ENCODE peak calls at places on chromosomes 11 and 22, in nine cellular contexts. One of them, this sample, is unnamed. For H3K4me1, the result is how much of the 10 kb centered on the place peaks cover.

GRCh38 chr11:57597971-57598830 is 716 bp downstream of the SERPING1 start:
- DNase-seq in heart left ventricle: peak
- DNase-seq in HepG2: peak
- DNase-seq in lung: peak
- DNase-seq in pancreas: peak
- DNase-seq in tibial nerve: peak
- DNase-seq in mesenchymal stem cell: peak
- DNase-seq in suprapubic skin: peak
- DNase-seq in effector memory CD4-positive, alpha-beta T cell: no peak
- DNase-seq in this sample: peak

GRCh38 chr11:85170184-85170583 is 457.0 kb downstream of the DLG2 start:
- DNase-seq in heart left ventricle: no peak
- DNase-seq in HepG2: no peak
- DNase-seq in lung: no peak
- DNase-seq in pancreas: no peak
- DNase-seq in tibial nerve: no peak
- DNase-seq in mesenchymal stem cell: peak
- DNase-seq in suprapubic skin: no peak
- DNase-seq in effector memory CD4-positive, alpha-beta T cell: no peak
- DNase-seq in this sample: no peak

GRCh38 chr22:33758125-33758483 is 162.2 kb downstream of the LARGE1 start:
- DNase-seq in heart left ventricle: no peak
- DNase-seq in HepG2: no peak
- DNase-seq in lung: no peak
- DNase-seq in pancreas: no peak
- DNase-seq in tibial nerve: no peak
- DNase-seq in mesenchymal stem cell: no peak
- DNase-seq in suprapubic skin: no peak
- DNase-seq in effector memory CD4-positive, alpha-beta T cell: no peak
- DNase-seq in this sample: no peak

GRCh38 chr11:61098778-61099177 is 3.5 kb upstream of the CD5 start:
- DNase-seq in heart left ventricle: no peak
- DNase-seq in HepG2: no peak
- DNase-seq in lung: no peak
- DNase-seq in pancreas: no peak
- DNase-seq in tibial nerve: no peak
- DNase-seq in mesenchymal stem cell: no peak
- DNase-seq in suprapubic skin: peak
- DNase-seq in effector memory CD4-positive, alpha-beta T cell: no peak
- DNase-seq in this sample: no peak

GRCh38 chr11:2139118-2139490 is at the start of gene IGF2:
- DNase-seq in heart left ventricle: peak
- DNase-seq in HepG2: peak
- DNase-seq in lung: no peak
- DNase-seq in pancreas: no peak
- DNase-seq in tibial nerve: no peak
- DNase-seq in mesenchymal stem cell: peak
- DNase-seq in suprapubic skin: no peak
- DNase-seq in effector memory CD4-positive, alpha-beta T cell: no peak
- DNase-seq in this sample: no peak

GRCh38 chr11:123426766-123427165 is 3.3 kb upstream of the GRAMD1B start:
- DNase-seq in heart left ventricle: no peak
- DNase-seq in HepG2: no peak
- DNase-seq in lung: no peak
- DNase-seq in pancreas: no peak
- DNase-seq in tibial nerve: no peak
- DNase-seq in mesenchymal stem cell: no peak
- DNase-seq in suprapubic skin: no peak
- DNase-seq in effector memory CD4-positive, alpha-beta T cell: no peak
- DNase-seq in this sample: no peak

GRCh38 chr11:134950692-134951304 is 538.8 kb upstream of the B3GAT1 start:
- DNase-seq in heart left ventricle: no peak
- DNase-seq in HepG2: no peak
- DNase-seq in lung: no peak
- DNase-seq in pancreas: no peak
- DNase-seq in tibial nerve: no peak
- DNase-seq in mesenchymal stem cell: peak
- DNase-seq in suprapubic skin: no peak
- DNase-seq in effector memory CD4-positive, alpha-beta T cell: no peak
- DNase-seq in this sample: no peak

GRCh38 chr22:30763815-30764686 is 69.4 kb downstream of the OSBP2 start:
- DNase-seq in heart left ventricle: no peak
- DNase-seq in HepG2: peak
- DNase-seq in lung: peak
- DNase-seq in pancreas: peak
- DNase-seq in tibial nerve: no peak
- DNase-seq in mesenchymal stem cell: peak
- DNase-seq in suprapubic skin: no peak
- DNase-seq in effector memory CD4-positive, alpha-beta T cell: peak
- DNase-seq in this sample: no peak

GRCh38 chr11:117807482-117808272 is 10.7 kb upstream of the DSCAML1 start:
- DNase-seq in heart left ventricle: peak
- DNase-seq in HepG2: no peak
- DNase-seq in lung: peak
- DNase-seq in pancreas: no peak
- DNase-seq in tibial nerve: peak
- DNase-seq in mesenchymal stem cell: peak
- DNase-seq in suprapubic skin: peak
- DNase-seq in effector memory CD4-positive, alpha-beta T cell: peak
- DNase-seq in this sample: peak

GRCh38 chr11:65355013-65355775 is 643 bp downstream of the TIGD3 start:
- DNase-seq in heart left ventricle: peak
- DNase-seq in HepG2: peak
- DNase-seq in lung: peak
- DNase-seq in pancreas: no peak
- DNase-seq in tibial nerve: no peak
- DNase-seq in mesenchymal stem cell: no peak
- DNase-seq in suprapubic skin: peak
- DNase-seq in effector memory CD4-positive, alpha-beta T cell: peak
- DNase-seq in this sample: no peak

GRCh38 chr11:75133976-75134375 is 16.9 kb upstream of the SLCO2B1 start:
- DNase-seq in heart left ventricle: no peak
- DNase-seq in HepG2: no peak
- DNase-seq in lung: no peak
- DNase-seq in pancreas: no peak
- DNase-seq in tibial nerve: no peak
- DNase-seq in mesenchymal stem cell: no peak
- DNase-seq in suprapubic skin: no peak
- DNase-seq in effector memory CD4-positive, alpha-beta T cell: no peak
- DNase-seq in this sample: no peak

GRCh38 chr11:12179019-12179418 is 68.6 kb downstream of the MICAL2 start:
- DNase-seq in heart left ventricle: no peak
- DNase-seq in HepG2: no peak
- DNase-seq in lung: peak
- DNase-seq in pancreas: peak
- DNase-seq in tibial nerve: no peak
- DNase-seq in mesenchymal stem cell: no peak
- DNase-seq in suprapubic skin: no peak
- DNase-seq in effector memory CD4-positive, alpha-beta T cell: no peak
- DNase-seq in this sample: no peak
- H3K4me1 ChIP-seq in heart left ventricle: under half
- H3K4me1 ChIP-seq in HepG2: under half
- H3K4me1 ChIP-seq in lung: under half
- H3K4me1 ChIP-seq in pancreas: under half
- H3K4me1 ChIP-seq in tibial nerve: under half
- H3K4me1 ChIP-seq in mesenchymal stem cell: under half
- H3K4me1 ChIP-seq in suprapubic skin: under half
- H3K4me1 ChIP-seq in effector memory CD4-positive, alpha-beta T cell: under half
- H3K4me1 ChIP-seq in this sample: under half

GRCh38 chr11:119446871-119447663 is 24.1 kb upstream of the THY1 start:
- DNase-seq in heart left ventricle: no peak
- DNase-seq in HepG2: no peak
- DNase-seq in lung: no peak
- DNase-seq in pancreas: no peak
- DNase-seq in tibial nerve: no peak
- DNase-seq in mesenchymal stem cell: no peak
- DNase-seq in suprapubic skin: peak
- DNase-seq in effector memory CD4-positive, alpha-beta T cell: no peak
- DNase-seq in this sample: no peak

GRCh38 chr11:119447664-119448242 is 24.8 kb upstream of the THY1 start:
- DNase-seq in heart left ventricle: no peak
- DNase-seq in HepG2: no peak
- DNase-seq in lung: no peak
- DNase-seq in pancreas: no peak
- DNase-seq in tibial nerve: no peak
- DNase-seq in mesenchymal stem cell: no peak
- DNase-seq in suprapubic skin: peak
- DNase-seq in effector memory CD4-positive, alpha-beta T cell: no peak
- DNase-seq in this sample: no peak

GRCh38 chr11:119445850-119446249 is 22.9 kb upstream of the THY1 start:
- DNase-seq in heart left ventricle: no peak
- DNase-seq in HepG2: no peak
- DNase-seq in lung: no peak
- DNase-seq in pancreas: no peak
- DNase-seq in tibial nerve: no peak
- DNase-seq in mesenchymal stem cell: no peak
- DNase-seq in suprapubic skin: no peak
- DNase-seq in effector memory CD4-positive, alpha-beta T cell: no peak
- DNase-seq in this sample: no peak

GRCh38 chr11:119445356-119445755 is 22.4 kb upstream of the THY1 start:
- DNase-seq in heart left ventricle: no peak
- DNase-seq in HepG2: no peak
- DNase-seq in lung: no peak
- DNase-seq in pancreas: no peak
- DNase-seq in tibial nerve: no peak
- DNase-seq in mesenchymal stem cell: no peak
- DNase-seq in suprapubic skin: no peak
- DNase-seq in effector memory CD4-positive, alpha-beta T cell: no peak
- DNase-seq in this sample: no peak

DNA sequence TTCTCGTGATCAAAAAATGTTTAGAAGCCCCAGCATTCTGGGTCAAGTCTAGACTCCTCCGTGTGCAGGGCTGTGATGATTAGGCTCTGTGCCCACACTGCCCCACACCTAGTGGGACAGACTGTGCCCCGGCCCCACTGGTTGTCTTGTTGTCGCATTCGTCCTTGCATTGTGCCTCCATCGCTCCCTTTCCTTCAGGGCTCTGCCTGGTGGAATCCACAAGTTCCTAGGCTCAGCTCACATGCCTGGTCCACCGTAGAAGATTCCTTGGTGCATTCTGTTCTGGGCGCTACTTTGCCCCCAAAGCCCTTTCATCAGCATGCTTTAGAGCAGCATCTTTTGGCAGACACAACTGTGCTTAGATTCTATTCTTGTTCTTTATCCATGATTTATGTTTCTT is 23.5 kb upstream of the THY1 start:
- DNase-seq in heart left ventricle: no peak
- DNase-seq in HepG2: no peak
- DNase-seq in lung: no peak
- DNase-seq in pancreas: no peak
- DNase-seq in tibial nerve: no peak
- DNase-seq in mesenchymal stem cell: no peak
- DNase-seq in suprapubic skin: no peak
- DNase-seq in effector memory CD4-positive, alpha-beta T cell: no peak
- DNase-seq in this sample: no peak
- H3K4me1 ChIP-seq in heart left ventricle: under half
- H3K4me1 ChIP-seq in HepG2: under half
- H3K4me1 ChIP-seq in lung: under half
- H3K4me1 ChIP-seq in pancreas: under half
- H3K4me1 ChIP-seq in tibial nerve: under half
- H3K4me1 ChIP-seq in mesenchymal stem cell: under half
- H3K4me1 ChIP-seq in suprapubic skin: under half
- H3K4me1 ChIP-seq in effector memory CD4-positive, alpha-beta T cell: under half
- H3K4me1 ChIP-seq in this sample: under half

GRCh38 chr22:50264104-50264745 is 2.7 kb upstream of the MAPK12 start:
- DNase-seq in heart left ventricle: no peak
- DNase-seq in HepG2: no peak
- DNase-seq in lung: no peak
- DNase-seq in pancreas: no peak
- DNase-seq in tibial nerve: no peak
- DNase-seq in mesenchymal stem cell: no peak
- DNase-seq in suprapubic skin: no peak
- DNase-seq in effector memory CD4-positive, alpha-beta T cell: no peak
- DNase-seq in this sample: no peak
- H3K4me1 ChIP-seq in heart left ventricle: under half
- H3K4me1 ChIP-seq in HepG2: under half
- H3K4me1 ChIP-seq in lung: under half
- H3K4me1 ChIP-seq in pancreas: under half
- H3K4me1 ChIP-seq in tibial nerve: half or more
- H3K4me1 ChIP-seq in mesenchymal stem cell: under half
- H3K4me1 ChIP-seq in suprapubic skin: under half
- H3K4me1 ChIP-seq in effector memory CD4-positive, alpha-beta T cell: under half
- H3K4me1 ChIP-seq in this sample: under half

DNA sequence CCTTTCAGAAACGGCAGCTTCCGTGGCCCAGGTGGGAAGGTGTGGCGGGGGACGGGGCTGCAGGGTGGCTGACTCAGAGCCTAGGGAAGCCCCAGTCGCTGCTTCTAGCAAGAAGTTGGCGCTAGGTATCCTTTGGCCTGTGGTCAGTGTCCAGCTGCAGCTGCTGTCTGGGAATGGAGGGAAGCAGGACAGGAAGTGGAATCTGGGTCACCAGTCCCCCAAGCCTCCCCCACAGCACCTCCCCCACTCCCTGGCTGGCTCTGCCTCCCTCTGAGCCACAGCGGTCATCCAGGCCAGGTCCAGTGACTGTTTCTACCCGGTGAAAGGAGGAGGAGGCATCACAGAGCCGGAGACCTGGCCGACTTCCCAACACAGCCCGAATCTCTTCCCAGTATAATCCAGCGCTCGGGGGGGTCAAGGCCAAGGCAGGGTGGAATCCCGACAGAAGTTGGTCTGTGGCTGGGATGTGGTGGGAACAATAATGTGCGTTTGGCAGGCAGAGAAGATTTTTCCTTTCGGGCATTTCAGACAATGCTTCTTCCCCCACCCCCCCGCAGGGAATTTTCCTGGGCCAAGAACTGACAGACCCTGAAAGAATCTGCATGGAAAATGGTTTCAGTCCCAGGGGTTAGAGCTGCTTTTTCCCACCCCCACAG is 45.1 kb downstream of the C11orf96 start:
- DNase-seq in heart left ventricle: peak
- DNase-seq in HepG2: no peak
- DNase-seq in lung: peak
- DNase-seq in pancreas: peak
- DNase-seq in tibial nerve: peak
- DNase-seq in mesenchymal stem cell: peak
- DNase-seq in suprapubic skin: peak
- DNase-seq in effector memory CD4-positive, alpha-beta T cell: no peak
- DNase-seq in this sample: peak
- H3K4me1 ChIP-seq in heart left ventricle: under half
- H3K4me1 ChIP-seq in HepG2: half or more
- H3K4me1 ChIP-seq in lung: under half
- H3K4me1 ChIP-seq in pancreas: under half
- H3K4me1 ChIP-seq in tibial nerve: under half
- H3K4me1 ChIP-seq in mesenchymal stem cell: under half
- H3K4me1 ChIP-seq in suprapubic skin: under half
- H3K4me1 ChIP-seq in effector memory CD4-positive, alpha-beta T cell: under half
- H3K4me1 ChIP-seq in this sample: half or more

This sample was measured in right atrium auricular region.